ENCODE peak calls at places on chromosome 12, in nine cellular contexts. J, E, C, Q, Y, K, X, I and N are unnamed samples.

GRCh38 chr12:13099910-13100609 is 3.4 kb downstream of the GSG1 start:
- DNase-seq in J (no peak), E (no peak), C (peak; percentile 30), Q (no peak), Y (no peak), K (no peak), X (no peak), I (no peak), N (no peak)

GRCh38 chr12:12439636-12440035 is 82.8 kb downstream of the BORCS5 start:
- DNase-seq in J (peak; percentile 39), E (no peak), C (peak; percentile 98), Q (no peak), Y (no peak), K (no peak), X (no peak), I (no peak), N (no peak)

GRCh38 chr12:104131609-104132008 is 6.4 kb downstream of the NFYB start:
- DNase-seq in J (no peak), E (no peak), C (no peak), Q (no peak), Y (no peak), K (no peak), X (no peak), I (no peak), N (no peak)

GRCh38 chr12:118082161-118082560 is 21.2 kb upstream of the WSB2 start:
- DNase-seq in J (no peak), E (no peak), C (no peak), Q (no peak), Y (no peak), K (no peak), X (no peak), I (no peak), N (no peak)

GRCh38 chr12:47818701-47819543 is 781 bp downstream of the HDAC7 start:
- DNase-seq in J (peak; percentile 65), E (peak; percentile 79), C (peak; percentile 23), Q (peak; percentile 86), Y (peak; percentile 77), K (peak; percentile 88), X (no peak), I (peak; percentile 56), N (peak; percentile 66)

GRCh38 chr12:10151621-10152020 is 20.3 kb downstream of the OLR1 start:
- DNase-seq in J (no peak), E (no peak), C (no peak), Q (no peak), Y (no peak), K (no peak), X (no peak), I (no peak), N (no peak)

GRCh38 chr12:132284071-132284492 is 45.3 kb downstream of the GALNT9 start:
- DNase-seq in J (no peak), E (peak; percentile 6), C (peak; percentile 15), Q (no peak), Y (no peak), K (no peak), X (no peak), I (no peak), N (no peak)

GRCh38 chr12:49930515-49931288 is 19.8 kb upstream of the AQP2 start:
- DNase-seq in J (no peak), E (no peak), C (peak; percentile 53), Q (no peak), Y (no peak), K (no peak), X (no peak), I (no peak), N (no peak)

GRCh38 chr12:109888179-109889020 is 8.1 kb upstream of the GLTP start:
- DNase-seq in J (no peak), E (no peak), C (peak; percentile 74), Q (no peak), Y (no peak), K (no peak), X (peak; percentile 25), I (no peak), N (no peak)

GRCh38 chr12:20445693-20446092 is 77.4 kb downstream of the PDE3A start:
- DNase-seq in J (no peak), E (no peak), C (no peak), Q (no peak), Y (no peak), K (no peak), X (no peak), I (no peak), N (no peak)

GRCh38 chr12:112182499-112182898 is 57.1 kb downstream of the TRAFD1 start:
- DNase-seq in J (no peak), E (no peak), C (no peak), Q (no peak), Y (no peak), K (no peak), X (no peak), I (no peak), N (no peak)

GRCh38 chr12:29782285-29782820 is 1.4 kb downstream of the TMTC1 start:
- DNase-seq in J (peak; percentile 34), E (no peak), C (peak; percentile 63), Q (no peak), Y (no peak), K (no peak), X (peak; percentile 29), I (peak; percentile 42), N (peak; percentile 17)

GRCh38 chr12:132593938-132594358 is 16.4 kb downstream of the LRCOL1 start:
- DNase-seq in J (peak; percentile 88), E (peak; percentile 89), C (peak; percentile 97), Q (peak; percentile 86), Y (peak; percentile 95), K (peak; percentile 93), X (peak; percentile 50), I (peak; percentile 98), N (peak; percentile 90)

DNA sequence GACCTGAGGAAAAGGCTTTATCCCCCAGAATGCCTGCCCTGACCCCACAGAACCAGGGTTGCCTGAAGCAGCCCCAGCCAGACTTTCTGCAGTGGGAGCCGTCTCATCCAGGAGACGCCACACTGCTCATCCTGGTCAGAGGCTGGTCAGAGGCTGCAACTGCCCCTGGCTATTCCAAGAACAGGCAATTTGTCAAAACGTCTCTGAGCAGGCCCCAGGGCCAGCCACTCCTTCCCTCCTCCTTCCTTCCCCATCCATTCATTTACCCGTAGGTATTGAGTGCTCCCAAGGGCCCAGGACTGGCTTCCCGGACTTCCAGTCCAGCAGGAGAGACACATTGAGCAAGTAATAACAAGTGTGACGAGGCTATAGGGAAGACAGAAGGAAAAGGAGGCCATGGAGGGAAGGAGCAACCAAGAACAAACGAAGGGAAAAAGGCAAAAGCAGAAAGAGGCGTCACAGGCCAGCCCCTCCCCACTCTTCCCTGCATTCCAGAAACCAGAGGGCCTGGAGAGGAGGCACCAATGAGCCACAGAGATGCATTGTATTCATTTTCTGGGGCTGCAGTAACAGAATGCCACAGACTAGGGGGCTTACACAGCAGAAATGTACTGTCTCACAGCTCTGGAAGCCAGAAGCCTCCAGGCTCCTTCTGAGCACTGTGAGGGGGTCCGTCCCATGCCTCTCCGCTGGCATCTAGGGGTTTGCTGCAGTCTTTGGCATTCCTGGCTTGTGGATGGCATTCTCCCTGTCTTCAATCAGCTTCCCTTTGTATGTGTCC is 21.0 kb upstream of the CD9 start:
- DNase-seq in J (no peak), E (no peak), C (peak; percentile 70), Q (no peak), Y (no peak), K (no peak), X (no peak), I (peak; percentile 30), N (no peak)
- TF ChIP-seq CTCF in J (no peak), E (no peak), C (peak; percentile 31), Q (no peak), Y (no peak), K (no peak), X (no peak), I (peak; percentile 22), N (no peak)

DNA sequence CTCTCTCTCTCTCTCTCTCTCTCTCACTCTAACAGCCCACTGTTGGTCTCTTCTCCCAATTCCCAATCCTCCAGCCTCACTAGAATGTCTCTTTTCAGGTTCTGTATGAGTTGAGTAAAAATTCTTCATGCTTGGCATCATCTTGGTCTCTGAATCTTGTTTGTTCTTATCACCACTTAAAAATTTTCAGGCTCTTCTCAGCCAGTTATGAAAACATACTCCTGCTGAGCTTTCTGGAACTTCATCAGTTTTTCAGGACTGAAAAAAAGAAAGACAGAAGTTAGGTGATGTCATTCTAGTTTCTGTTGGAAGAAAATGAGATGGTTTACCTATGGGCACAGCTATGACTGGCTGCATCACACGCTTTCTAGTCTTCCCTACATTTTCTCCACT is 11.5 kb upstream of the IL22 start:
- DNase-seq in J (no peak), E (no peak), C (no peak), Q (no peak), Y (no peak), K (no peak), X (no peak), I (no peak), N (no peak)
- H3K4me1 ChIP-seq in J (no peaks in the 10 kb centered on the region), E (no peaks in the 10 kb centered on the region), C (no peaks in the 10 kb centered on the region), Q (peaks cover 5% of the 10 kb centered on the region), Y (no peaks in the 10 kb centered on the region), K (peaks cover 27% of the 10 kb centered on the region), X (no peaks in the 10 kb centered on the region), I (no peaks in the 10 kb centered on the region), N (peaks cover 13% of the 10 kb centered on the region)

GRCh38 chr12:1553987-1554982 is 40.1 kb downstream of the FBXL14 start:
- DNase-seq in J (no peak), E (no peak), C (no peak), Q (no peak), Y (peak; percentile 50), K (no peak), X (no peak), I (no peak), N (no peak)

GRCh38 chr12:1552171-1552570 is 42.2 kb downstream of the FBXL14 start:
- DNase-seq in J (no peak), E (no peak), C (no peak), Q (no peak), Y (no peak), K (no peak), X (no peak), I (no peak), N (no peak)

GRCh38 chr12:1552978-1553471 is 41.4 kb downstream of the FBXL14 start:
- DNase-seq in J (no peak), E (no peak), C (no peak), Q (no peak), Y (no peak), K (no peak), X (no peak), I (no peak), N (no peak)

GRCh38 chr12:1553546-1553945 is 40.8 kb downstream of the FBXL14 start:
- DNase-seq in J (no peak), E (no peak), C (no peak), Q (no peak), Y (no peak), K (no peak), X (no peak), I (no peak), N (peak; percentile 62)

DNA sequence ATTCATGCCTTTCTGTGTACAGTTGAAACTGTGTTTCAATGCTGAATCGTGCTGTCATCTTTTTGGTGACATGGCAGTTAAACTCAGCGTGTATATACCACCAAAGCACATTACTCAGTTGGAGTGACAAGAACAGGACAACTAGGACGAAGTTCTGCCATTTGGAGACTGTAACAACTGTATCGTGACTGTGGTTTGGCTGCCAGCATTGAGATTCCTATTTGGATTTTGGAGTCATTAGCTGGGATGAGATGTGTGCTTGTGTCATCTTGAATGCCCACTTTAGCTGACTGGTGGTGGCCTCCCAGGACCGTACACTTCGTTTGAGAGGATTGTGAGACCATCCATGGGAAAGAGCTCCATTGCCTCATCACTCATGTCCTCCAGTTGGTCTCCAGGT is 42.9 kb downstream of the FBXL14 start:
- DNase-seq in J (no peak), E (no peak), C (no peak), Q (no peak), Y (no peak), K (no peak), X (no peak), I (no peak), N (no peak)
- H3K27ac ChIP-seq in J (no peak overlapping the region), E (no peak overlapping the region), C (no peak overlapping the region), Q (no peak overlapping the region), Y (no peak overlapping the region), K (no peak overlapping the region), X (no peak overlapping the region), I (no peak overlapping the region), N (no peak overlapping the region)

GRCh38 chr12:93571360-93571853 is 1.1 kb upstream of the SOCS2 start:
- DNase-seq in J (peak; percentile 87), E (peak; percentile 77), C (peak; percentile 59), Q (peak; percentile 84), Y (peak; percentile 78), K (peak; percentile 86), X (peak; percentile 35), I (peak; percentile 77), N (peak; percentile 66)
- TF ChIP-seq CTCF in J (peak; percentile 53), E (no peak), C (no peak), Q (no peak), Y (peak; percentile 17), K (peak; percentile 52), X (peak; percentile 30), I (peak; percentile 29), N (no peak)